ENCODE peak calls at places on chromosomes 12 and 14, in eight cellular contexts. A, Z, C, V, K, E, T and Y are unnamed samples.

GRCh38 chr14:51094282-51094821 is 553 bp downstream of the TRIM9 start:
- DNase-seq in A (no peak), Z (no peak), C (peak; percentile 16), V (no peak), K (no peak), E (peak; percentile 7), T (no peak), Y (no peak)

GRCh38 chr12:68572650-68573049 is 38.0 kb upstream of the RAP1B start:
- DNase-seq in A (no peak), Z (no peak), C (no peak), V (no peak), K (no peak), E (peak; percentile 68), T (peak; percentile 55), Y (no peak)

GRCh38 chr14:73344304-73344703 is 107.0 kb downstream of the PAPLN start:
- DNase-seq in A (no peak), Z (no peak), C (no peak), V (no peak), K (no peak), E (no peak), T (no peak), Y (peak; percentile 3)

GRCh38 chr14:97442363-97442762 is 645.2 kb downstream of the VRK1 start:
- DNase-seq in A (no peak), Z (no peak), C (no peak), V (no peak), K (no peak), E (no peak), T (no peak), Y (no peak)

GRCh38 chr14:63795532-63795931 is 57.3 kb upstream of the SYNE2 start:
- DNase-seq in A (no peak), Z (no peak), C (no peak), V (no peak), K (no peak), E (no peak), T (no peak), Y (no peak)

GRCh38 chr14:42556551-42556950 is 949.9 kb downstream of the LRFN5 start:
- DNase-seq in A (no peak), Z (no peak), C (no peak), V (no peak), K (no peak), E (no peak), T (no peak), Y (no peak)

GRCh38 chr14:92225731-92226130 is 97.2 kb upstream of the SLC24A4 start:
- DNase-seq in A (no peak), Z (no peak), C (no peak), V (no peak), K (peak; percentile 3), E (no peak), T (no peak), Y (no peak)

GRCh38 chr12:93156091-93156490 is 221.6 kb upstream of the NUDT4 start:
- DNase-seq in A (no peak), Z (no peak), C (no peak), V (no peak), K (no peak), E (no peak), T (no peak), Y (no peak)

GRCh38 chr12:92411687-92412086 is 266.0 kb upstream of the BTG1 start:
- DNase-seq in A (no peak), Z (peak; percentile 46), C (no peak), V (no peak), K (no peak), E (no peak), T (no peak), Y (no peak)

GRCh38 chr12:106128526-106129430 is 10.0 kb downstream of the NUAK1 start:
- DNase-seq in A (no peak), Z (no peak), C (no peak), V (no peak), K (no peak), E (no peak), T (no peak), Y (no peak)

GRCh38 chr14:42911642-42912041 is 1305.0 kb downstream of the LRFN5 start:
- DNase-seq in A (no peak), Z (no peak), C (no peak), V (no peak), K (peak; percentile 31), E (no peak), T (no peak), Y (no peak)

GRCh38 chr14:59281613-59282012 is 93.1 kb downstream of the DAAM1 start:
- DNase-seq in A (no peak), Z (no peak), C (no peak), V (no peak), K (peak; percentile 77), E (peak; percentile 82), T (peak; percentile 74), Y (no peak)

GRCh38 chr14:97185186-97185585 is 388.0 kb downstream of the VRK1 start:
- DNase-seq in A (no peak), Z (no peak), C (no peak), V (no peak), K (no peak), E (peak; percentile 15), T (no peak), Y (no peak)

GRCh38 chr12:7017870-7018349 is 366 bp downstream of the LPCAT3 start:
- DNase-seq in A (peak; percentile 50), Z (peak; percentile 15), C (no peak), V (no peak), K (no peak), E (no peak), T (no peak), Y (no peak)

GRCh38 chr12:97899529-97899928 is 436.9 kb downstream of the RMST start:
- DNase-seq in A (no peak), Z (no peak), C (no peak), V (no peak), K (no peak), E (no peak), T (no peak), Y (no peak)

GRCh38 chr14:57987596-57988300 is 121.9 kb upstream of the SLC35F4 start:
- DNase-seq in A (no peak), Z (no peak), C (no peak), V (no peak), K (no peak), E (peak; percentile 7), T (no peak), Y (no peak)

GRCh38 chr12:26156996-26157395 is 32.2 kb upstream of the BHLHE41 start:
- DNase-seq in A (no peak), Z (no peak), C (no peak), V (no peak), K (no peak), E (no peak), T (no peak), Y (no peak)

GRCh38 chr14:95491936-95492608 is 24.4 kb downstream of the SYNE3 start:
- DNase-seq in A (no peak), Z (no peak), C (no peak), V (no peak), K (no peak), E (no peak), T (no peak), Y (no peak)

GRCh38 chr14:92964124-92965109 is 41.5 kb downstream of the CHGA start:
- DNase-seq in A (no peak), Z (no peak), C (no peak), V (no peak), K (no peak), E (no peak), T (no peak), Y (no peak)

GRCh38 chr12:48015954-48016353 is 11.7 kb upstream of the COL2A1 start:
- DNase-seq in A (no peak), Z (no peak), C (no peak), V (no peak), K (no peak), E (no peak), T (no peak), Y (no peak)

GRCh38 chr12:127214196-127214595 is 1052.8 kb upstream of the TMEM132C start:
- DNase-seq in A (no peak), Z (no peak), C (no peak), V (no peak), K (no peak), E (no peak), T (no peak), Y (no peak)

GRCh38 chr12:15364221-15365170 is 42.2 kb downstream of the PTPRO start:
- DNase-seq in A (no peak), Z (no peak), C (no peak), V (peak; percentile 26), K (peak; percentile 34), E (peak; percentile 71), T (peak; percentile 73), Y (no peak)
- H3K4me3 ChIP-seq in A (no peak overlapping the region), Z (no peak overlapping the region), C (no peak overlapping the region), V (no peak overlapping the region), K (no peak overlapping the region), E (no peak overlapping the region), T (no peak overlapping the region), Y (no peak overlapping the region)

GRCh38 chr14:22814373-22814772 is 862 bp downstream of the SLC7A7 start:
- DNase-seq in A (no peak), Z (no peak), C (no peak), V (no peak), K (no peak), E (no peak), T (no peak), Y (no peak)

GRCh38 chr14:22813145-22813544 is 2.1 kb downstream of the SLC7A7 start:
- DNase-seq in A (no peak), Z (no peak), C (no peak), V (no peak), K (no peak), E (no peak), T (no peak), Y (no peak)

GRCh38 chr14:22814945-22815713 is at the start of gene SLC7A7:
- DNase-seq in A (peak; percentile 32), Z (no peak), C (no peak), V (no peak), K (peak; percentile 56), E (no peak), T (no peak), Y (no peak)

GRCh38 chr14:22811752-22812151 is 3.5 kb downstream of the SLC7A7 start:
- DNase-seq in A (no peak), Z (no peak), C (no peak), V (no peak), K (peak; percentile 26), E (peak; percentile 27), T (no peak), Y (no peak)

DNA sequence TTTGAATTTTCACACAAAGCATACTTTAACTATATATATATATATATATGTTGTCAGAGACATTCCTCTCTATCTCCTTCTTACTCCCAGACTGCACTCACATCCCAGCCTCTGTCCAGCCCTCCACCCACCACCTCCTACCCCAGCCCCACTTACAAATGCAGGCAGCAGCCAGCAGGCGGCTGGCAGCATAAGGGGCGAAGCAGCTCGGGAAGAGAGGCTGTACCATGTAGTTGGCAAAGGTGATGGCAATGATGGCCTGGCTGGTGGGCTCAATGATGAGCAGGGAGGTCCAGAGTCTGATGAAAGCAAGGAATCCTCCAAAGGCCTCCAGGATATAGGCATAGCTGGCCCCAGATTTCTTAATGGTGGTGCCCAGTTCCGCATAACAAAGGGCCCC is 2.5 kb downstream of the SLC7A7 start:
- DNase-seq in A (no peak), Z (no peak), C (no peak), V (no peak), K (no peak), E (no peak), T (no peak), Y (no peak)
- TF ChIP-seq CTCF in A (no peak), Z (no peak), C (no peak), V (no peak), K (no peak), E (no peak), T (no peak), Y (no peak)

GRCh38 chr14:91169951-91170350 is 56.1 kb downstream of the DGLUCY start:
- DNase-seq in A (no peak), Z (no peak), C (no peak), V (no peak), K (no peak), E (no peak), T (no peak), Y (no peak)
- H3K4me3 ChIP-seq in A (no peak overlapping the region), Z (peak overlapping the region; percentile 46), C (no peak overlapping the region), V (no peak overlapping the region), K (no peak overlapping the region), E (no peak overlapping the region), T (no peak overlapping the region), Y (no peak overlapping the region)

GRCh38 chr12:44317651-44318126 is 481.8 kb downstream of the TMEM117 start:
- DNase-seq in A (no peak), Z (no peak), C (no peak), V (peak; percentile 9), K (peak; percentile 30), E (peak; percentile 29), T (peak; percentile 18), Y (peak; percentile 10)
- TF ChIP-seq CTCF in A (peak; percentile 26), Z (no peak), C (peak; percentile 33), V (peak; percentile 69), K (peak; percentile 50), E (peak; percentile 58), T (peak; percentile 21), Y (peak; percentile 36)